ENCODE peak calls at places on chromosomes 6 and 20, in seven cellular contexts. S is H9, D is fibroblast of mammary gland, U is HCT116, H is pancreas, Y is PC-3, A is right lobe of liver. P is an unnamed sample.

GRCh38 chr6:28838289-28838633 is 85.5 kb downstream of the TRIM27 start:
- DNase-seq in S (peak; percentile 64), D (peak; percentile 77), U (no peak), Y (peak; percentile 87), A (no peak), H (peak; percentile 60), P (peak; percentile 62)

GRCh38 chr20:24773751-24774201 is 175.3 kb upstream of the CST7 start:
- DNase-seq in H (no peak), A (no peak), U (no peak), Y (peak; percentile 95), D (peak; percentile 90), S (peak; percentile 7), P (no peak)

GRCh38 chr6:1110164-1110563 is 201.7 kb upstream of the FOXQ1 start:
- DNase-seq in U (peak; percentile 22), S (no peak), A (no peak), D (no peak), H (no peak), Y (peak; percentile 15), P (no peak)

GRCh38 chr20:62953839-62954703 is 1.6 kb downstream of the SLC17A9 start:
- DNase-seq in H (peak; percentile 29), Y (no peak), S (peak; percentile 71), D (peak; percentile 81), U (no peak), A (peak; percentile 89), P (peak; percentile 71)

GRCh38 chr6:118584906-118585305 is 36.8 kb downstream of the PLN start:
- DNase-seq in H (no peak), D (no peak), U (no peak), A (no peak), Y (no peak), S (no peak), P (no peak)

GRCh38 chr20:51424270-51425041 is 118.1 kb downstream of the NFATC2 start:
- DNase-seq in S (no peak), U (no peak), D (no peak), H (no peak), A (no peak), Y (no peak), P (no peak)

GRCh38 chr6:1222426-1223311 is 89.2 kb upstream of the FOXQ1 start:
- DNase-seq in Y (no peak), H (no peak), S (no peak), D (no peak), U (no peak), A (no peak), P (no peak)

GRCh38 chr6:68040312-68040778 is 594.7 kb upstream of the ADGRB3 start:
- DNase-seq in D (no peak), S (peak; percentile 34), H (no peak), Y (no peak), U (no peak), A (no peak), P (no peak)

GRCh38 chr20:7540923-7541322 is 399.3 kb downstream of the HAO1 start:
- DNase-seq in H (no peak), S (no peak), U (no peak), D (no peak), A (peak; percentile 53), Y (no peak), P (no peak)

GRCh38 chr6:39495640-39496039 is 173.1 kb upstream of the KCNK16 start:
- DNase-seq in U (no peak), D (no peak), S (no peak), Y (no peak), H (no peak), A (no peak), P (no peak)

GRCh38 chr20:3781153-3781910 is at the start of gene SPEF1:
- DNase-seq in S (peak; percentile 95), H (peak; percentile 73), A (peak; percentile 75), D (peak; percentile 93), Y (peak; percentile 98), U (peak; percentile 92), P (peak; percentile 73)
- TF ChIP-seq CTCF in S (peak; percentile 61), H (no peak), A (peak; percentile 47), D (peak; percentile 55), Y (peak; percentile 91), U (peak; percentile 69), P (peak; percentile 26)

GRCh38 chr20:43433250-43433854 is 24.3 kb upstream of the SRSF6 start:
- DNase-seq in A (no peak), D (no peak), U (no peak), S (no peak), H (no peak), Y (no peak), P (no peak)

GRCh38 chr20:43430265-43430664 is 27.4 kb upstream of the SRSF6 start:
- DNase-seq in S (peak; percentile 69), Y (no peak), D (no peak), A (no peak), U (no peak), H (no peak), P (no peak)

GRCh38 chr20:43434565-43434964 is 23.1 kb upstream of the SRSF6 start:
- DNase-seq in A (no peak), S (no peak), U (no peak), H (no peak), D (no peak), Y (no peak), P (no peak)

GRCh38 chr20:43431120-43431519 is 26.6 kb upstream of the SRSF6 start:
- DNase-seq in U (no peak), H (no peak), Y (no peak), S (no peak), A (no peak), D (no peak), P (no peak)

GRCh38 chr20:43432498-43432897 is 25.2 kb upstream of the SRSF6 start:
- DNase-seq in D (no peak), U (no peak), S (no peak), H (no peak), A (no peak), Y (peak; percentile 36), P (no peak)
- TF ChIP-seq CTCF in D (no peak), U (peak; percentile 36), S (no peak), H (no peak), A (no peak), Y (peak; percentile 42), P (no peak)

GRCh38 chr6:77264970-77265369 is 198.3 kb downstream of the HTR1B start:
- DNase-seq in S (peak; percentile 37), D (no peak), A (no peak), H (no peak), U (no peak), Y (no peak), P (no peak)
- TF ChIP-seq CTCF in S (peak; percentile 72), D (no peak), A (no peak), H (no peak), U (peak; percentile 28), Y (no peak), P (no peak)

GRCh38 chr6:44004625-44005506 is 122.4 kb downstream of the MRPL14 start:
- DNase-seq in H (no peak), S (no peak), A (no peak), D (no peak), Y (peak; percentile 29), U (no peak), P (no peak)
- TF ChIP-seq CTCF in H (peak; percentile 22), S (peak; percentile 17), A (no peak), D (peak; percentile 23), Y (peak; percentile 53), U (peak; percentile 46), P (no peak)

GRCh38 chr6:137224890-137225198 is 5.7 kb upstream of the IFNGR1 start:
- DNase-seq in U (no peak), D (no peak), S (no peak), A (no peak), Y (no peak), H (no peak), P (no peak)

GRCh38 chr6:137219664-137220252 is 573 bp upstream of the IFNGR1 start:
- DNase-seq in A (no peak), D (no peak), Y (no peak), U (no peak), H (no peak), S (no peak), P (no peak)

GRCh38 chr6:137226682-137227081 is 7.5 kb upstream of the IFNGR1 start:
- DNase-seq in A (no peak), U (no peak), Y (no peak), H (no peak), D (no peak), S (no peak), P (no peak)

GRCh38 chr6:137222376-137222775 is 3.2 kb upstream of the IFNGR1 start:
- DNase-seq in A (no peak), H (no peak), D (no peak), S (no peak), Y (no peak), U (no peak), P (no peak)

DNA sequence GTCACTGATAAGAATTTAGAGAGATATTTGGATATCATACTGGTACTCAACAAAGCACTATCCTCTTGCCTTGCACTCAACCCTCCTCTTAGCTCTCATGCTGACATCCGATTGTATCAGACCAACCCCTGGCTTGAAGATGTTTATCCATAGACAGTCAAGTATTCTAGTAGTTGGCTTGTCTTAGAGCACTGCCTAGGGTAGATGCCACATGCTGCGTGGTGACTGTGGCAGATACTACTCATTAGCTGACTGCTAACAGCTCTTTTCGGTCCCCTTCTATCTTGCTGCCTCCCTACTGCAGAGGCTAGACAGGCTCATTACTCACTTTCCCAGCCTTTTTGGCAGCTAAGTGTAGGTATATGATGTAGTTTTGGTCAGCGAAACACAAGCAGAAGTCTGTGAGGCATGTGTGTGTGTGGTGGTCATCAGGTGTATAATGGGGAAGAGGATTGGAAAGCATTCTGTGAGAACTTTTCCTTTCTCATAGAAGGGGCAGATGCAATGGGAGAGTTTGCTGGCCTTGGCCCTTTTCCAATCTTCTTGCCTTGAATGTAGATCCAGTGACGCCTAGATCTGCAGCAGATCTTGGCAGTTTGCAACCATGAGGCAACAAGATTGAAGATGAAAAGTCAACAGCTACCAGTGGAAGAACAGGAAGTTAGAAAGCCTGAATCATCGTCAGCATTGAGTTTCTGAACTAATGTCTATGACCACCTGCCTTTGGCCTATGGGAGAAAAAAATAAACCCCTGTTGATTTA is 4.4 kb upstream of the IFNGR1 start:
- DNase-seq in D (peak; percentile 89), H (no peak), A (no peak), Y (peak; percentile 74), S (no peak), U (no peak), P (no peak)
- TF ChIP-seq CTCF in D (no peak), H (no peak), A (no peak), Y (no peak), S (no peak), U (no peak), P (no peak)

DNA sequence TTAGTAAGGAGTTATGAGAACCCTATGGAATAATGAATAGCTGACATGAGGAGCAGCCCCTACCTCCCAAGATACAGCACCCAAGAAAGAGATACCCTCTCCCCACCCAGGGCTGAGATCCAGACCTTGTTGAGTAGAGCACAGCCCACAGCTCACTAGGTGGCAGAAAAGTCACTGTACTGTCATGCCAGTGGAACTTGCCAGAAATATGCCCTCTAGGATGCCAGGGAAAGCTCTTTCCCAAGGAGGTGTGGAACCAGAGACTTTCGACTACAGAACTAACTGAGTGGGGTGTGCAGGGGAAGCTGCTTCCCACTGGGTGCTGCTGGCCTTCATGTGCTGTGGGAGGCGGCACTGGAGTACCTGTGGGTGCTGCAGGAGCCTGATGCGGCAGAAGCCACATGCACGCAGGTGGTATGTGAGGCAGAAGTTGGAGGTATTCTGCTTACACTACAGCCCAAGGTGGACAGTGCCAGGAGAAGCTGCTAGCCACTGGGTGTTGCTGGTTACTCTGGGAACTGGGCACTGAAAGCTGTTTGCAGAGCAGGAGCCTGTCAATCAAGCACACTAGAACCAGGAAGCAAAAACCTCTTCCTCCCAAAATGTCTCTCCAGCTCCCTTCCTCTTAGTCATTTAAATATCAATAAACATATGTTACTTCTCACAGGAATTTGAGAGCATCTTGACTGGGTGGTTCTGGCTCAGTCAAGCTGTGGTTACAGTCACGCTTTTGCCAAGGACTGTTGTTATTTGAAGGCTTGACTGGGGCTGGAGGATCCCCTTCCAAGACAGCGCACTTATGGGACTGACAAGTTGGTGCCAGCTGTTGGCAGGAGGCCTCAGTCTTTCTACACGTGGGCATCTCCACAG is 17.9 kb downstream of the ARMC12 start:
- DNase-seq in U (no peak), S (no peak), D (peak; percentile 55), Y (peak; percentile 76), A (no peak), H (peak; percentile 60), P (no peak)
- TF ChIP-seq CTCF in U (peak; percentile 5), S (no peak), D (no peak), Y (peak; percentile 30), A (peak; percentile 11), H (no peak), P (no peak)